ENCODE peak calls at places on chromosomes 5 and 9, in nine cellular contexts. M, U, R, T, E, J, K, X and P are unnamed samples.

GRCh38 chr5:17381926-17382325 is 116.1 kb upstream of the TAF11L2 start:
- DNase-seq in J (no peak), M (no peak), U (no peak), X (peak), R (no peak), T (no peak), E (peak), K (no peak), P (no peak)

GRCh38 chr9:74795803-74796202 is 91.9 kb downstream of the TRPM6 start:
- DNase-seq in U (no peak), J (no peak), X (no peak), T (no peak), E (no peak), K (no peak), M (no peak), R (no peak), P (no peak)

GRCh38 chr9:126939821-126940221 is 25.2 kb downstream of the RALGPS1 start:
- DNase-seq in T (no peak), E (no peak), R (no peak), X (no peak), J (no peak), K (no peak), M (no peak), U (peak), P (no peak)

GRCh38 chr9:123354806-123355508 is 1.0 kb upstream of the CRB2 start:
- DNase-seq in T (no peak), X (no peak), K (no peak), U (no peak), J (no peak), E (no peak), R (no peak), M (peak), P (no peak)

GRCh38 chr5:124956471-124957029 is 210.1 kb upstream of the ZNF608 start:
- DNase-seq in J (no peak), X (no peak), T (no peak), K (no peak), R (no peak), E (no peak), M (peak), U (no peak), P (no peak)

GRCh38 chr5:119031905-119032304 is 39.0 kb upstream of the DMXL1 start:
- DNase-seq in R (no peak), E (no peak), M (no peak), J (no peak), U (no peak), K (no peak), T (no peak), X (no peak), P (no peak)

GRCh38 chr5:157516016-157516415 is 56.0 kb downstream of the NIPAL4 start:
- DNase-seq in K (peak), R (no peak), J (no peak), U (no peak), X (no peak), M (no peak), T (no peak), E (no peak), P (peak)

GRCh38 chr5:163563880-163564279 is 58.5 kb downstream of the MAT2B start:
- DNase-seq in T (no peak), E (no peak), X (no peak), K (no peak), M (no peak), J (no peak), R (no peak), U (no peak), P (no peak)

GRCh38 chr5:173734716-173735115 is 118.3 kb upstream of the BOD1 start:
- DNase-seq in R (no peak), J (no peak), X (no peak), T (no peak), U (no peak), M (no peak), E (no peak), K (no peak), P (no peak)

GRCh38 chr9:127929044-127929979 is 1.3 kb downstream of the PIP5KL1 start:
- DNase-seq in R (no peak), E (no peak), T (no peak), U (no peak), X (no peak), K (no peak), J (no peak), M (no peak), P (no peak)

GRCh38 chr5:170179626-170180025 is 53.2 kb upstream of the C5orf58 start:
- DNase-seq in R (no peak), U (no peak), J (no peak), M (no peak), E (no peak), T (no peak), K (no peak), X (no peak), P (no peak)

GRCh38 chr5:112491257-112491656 is 72.2 kb upstream of the EPB41L4A start:
- DNase-seq in M (no peak), R (no peak), J (no peak), K (no peak), X (no peak), E (no peak), T (no peak), U (peak), P (no peak)

GRCh38 chr5:136026636-136027035 is 2.2 kb upstream of the TGFBI start:
- DNase-seq in R (no peak), X (no peak), T (no peak), J (no peak), K (no peak), U (no peak), E (no peak), M (no peak), P (no peak)

GRCh38 chr5:153744751-153745150 is 254.3 kb downstream of the GRIA1 start:
- DNase-seq in M (no peak), T (no peak), E (no peak), J (no peak), R (no peak), X (no peak), K (no peak), U (no peak), P (no peak)

GRCh38 chr5:78626009-78626571 is 22.5 kb downstream of the LHFPL2 start:
- DNase-seq in T (no peak), U (no peak), K (no peak), M (peak), R (no peak), X (no peak), J (no peak), E (peak), P (no peak)

GRCh38 chr5:119315516-119315949 is 40.3 kb upstream of the TNFAIP8 start:
- DNase-seq in T (no peak), U (peak), K (peak), R (no peak), E (no peak), M (peak), X (no peak), J (no peak), P (no peak)

GRCh38 chr5:125274211-125274610 is 527.8 kb upstream of the ZNF608 start:
- DNase-seq in T (no peak), X (no peak), E (no peak), R (no peak), K (no peak), J (no peak), M (no peak), U (no peak), P (no peak)

DNA sequence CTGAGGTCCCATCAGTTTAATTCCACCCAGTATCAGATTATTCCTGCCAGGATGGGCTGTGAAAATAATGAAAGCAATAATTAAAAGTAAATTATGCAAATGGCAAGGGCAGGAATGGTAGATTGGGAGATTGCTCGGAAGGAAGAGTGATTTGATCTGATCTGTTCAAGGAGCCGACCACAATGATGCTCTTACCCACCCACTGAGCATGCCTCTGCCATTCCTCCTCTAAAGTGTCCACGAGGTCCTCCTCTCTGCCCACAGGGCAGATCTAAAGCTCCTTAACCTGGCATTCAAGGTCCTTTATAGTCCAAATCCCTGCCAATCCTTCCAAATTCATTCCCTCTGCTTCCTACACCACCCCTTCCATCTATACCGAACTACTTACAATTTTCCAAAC is 147.8 kb downstream of the TTLL11 start:
- DNase-seq in R (no peak), J (no peak), U (no peak), T (no peak), E (no peak), M (no peak), X (no peak), K (no peak), P (no peak)
- H3K4me3 ChIP-seq in R (no peak), J (no peak), U (no peak), T (no peak), E (no peak), M (no peak), X (no peak), K (no peak), P (no peak)

GRCh38 chr9:120985759-120986353 is 59.3 kb upstream of the TRAF1 start:
- DNase-seq in T (no peak), K (peak), J (peak), X (no peak), E (no peak), M (no peak), U (peak), R (peak), P (peak)
- TF ChIP-seq CTCF in T (no peak), K (peak), J (peak), X (peak), E (peak), M (no peak), U (peak), R (peak), P (peak)

GRCh38 chr9:16268037-16269010 is 602.1 kb downstream of the BNC2 start:
- DNase-seq in T (no peak), U (no peak), R (no peak), M (peak), E (no peak), K (peak), J (no peak), X (no peak), P (peak)
- H3K4me3 ChIP-seq in T (no peak), U (no peak), R (no peak), M (no peak), E (peak), K (no peak), J (no peak), X (peak), P (no peak)

DNA sequence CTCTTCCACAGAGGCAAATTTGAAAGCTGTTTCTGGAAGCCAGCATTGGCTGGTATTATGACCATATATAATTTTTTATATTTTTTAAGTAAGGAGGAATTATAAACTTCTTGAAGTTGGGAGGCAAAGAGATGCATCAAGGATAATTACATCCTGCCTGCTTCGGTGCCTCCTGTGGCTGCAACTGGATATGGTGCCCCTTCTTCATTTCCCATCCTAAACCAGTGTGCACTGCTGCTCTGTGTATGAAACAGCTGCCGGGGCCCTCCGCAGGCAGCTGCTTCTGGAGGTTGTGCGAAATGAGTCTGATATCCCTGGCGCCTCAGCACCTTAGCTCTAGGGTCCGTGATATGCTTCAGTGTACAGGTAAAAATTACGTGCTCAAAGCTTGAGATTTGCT is 304.2 kb downstream of the ENC1 start:
- DNase-seq in E (no peak), X (no peak), J (no peak), K (no peak), T (no peak), R (no peak), M (no peak), U (no peak), P (no peak)
- TF ChIP-seq CTCF in E (no peak), X (no peak), J (peak), K (no peak), T (peak), R (peak), M (no peak), U (no peak), P (peak)

GRCh38 chr5:68333649-68334549 is 118.3 kb downstream of the PIK3R1 start:
- DNase-seq in J (peak), X (no peak), M (no peak), T (no peak), R (peak), K (peak), U (peak), E (no peak), P (peak)

GRCh38 chr5:68329554-68329953 is 114.0 kb downstream of the PIK3R1 start:
- DNase-seq in R (no peak), X (no peak), K (peak), E (no peak), J (no peak), U (no peak), T (no peak), M (no peak), P (no peak)

GRCh38 chr5:68330564-68330963 is 115.0 kb downstream of the PIK3R1 start:
- DNase-seq in X (no peak), K (no peak), R (no peak), E (no peak), M (no peak), U (no peak), J (no peak), T (no peak), P (no peak)

GRCh38 chr5:68332546-68332945 is 117.0 kb downstream of the PIK3R1 start:
- DNase-seq in M (no peak), K (peak), U (no peak), T (no peak), E (no peak), J (no peak), X (no peak), R (no peak), P (no peak)

DNA sequence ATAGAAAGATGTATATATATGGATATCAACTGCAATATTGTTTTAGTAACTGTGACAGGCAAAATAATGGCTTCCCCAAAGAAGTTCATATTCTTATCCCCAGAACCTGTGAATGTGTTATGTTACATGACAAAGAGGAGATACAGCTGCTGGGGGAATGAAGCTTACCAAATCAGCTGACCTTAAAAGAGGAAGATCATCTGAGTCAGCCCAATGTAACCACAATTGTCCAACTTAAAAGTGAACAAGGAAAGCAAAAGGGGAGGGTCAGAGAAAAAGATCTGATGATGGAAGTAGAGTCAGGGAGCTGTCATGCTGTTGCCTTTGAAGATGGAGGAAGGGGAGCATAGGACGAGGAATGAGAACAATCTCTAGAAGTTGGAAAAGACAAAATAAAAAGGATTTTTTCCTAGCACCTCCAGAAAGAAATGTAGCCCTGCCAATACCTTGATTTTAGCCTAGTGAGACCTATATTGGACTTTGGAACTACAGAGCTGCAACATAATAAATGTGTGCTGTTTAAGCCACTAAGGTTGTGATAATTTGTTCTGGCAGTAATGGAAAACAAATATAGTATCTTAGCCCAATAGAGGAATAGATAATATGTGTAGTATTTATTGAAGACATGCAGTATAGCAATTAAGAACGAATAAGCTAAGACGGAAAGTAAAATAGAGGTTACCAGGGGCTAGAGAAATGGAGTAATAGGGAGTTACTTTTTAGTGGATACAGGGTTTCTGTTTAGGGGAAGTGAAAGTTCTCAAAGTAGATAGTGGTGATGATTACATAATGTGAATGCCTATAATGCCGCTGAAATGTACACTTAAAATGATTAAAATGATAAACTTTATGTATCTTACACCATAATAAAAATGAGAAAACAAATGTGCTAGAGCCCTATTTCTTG is 115.9 kb downstream of the PIK3R1 start:
- DNase-seq in K (peak), T (no peak), R (no peak), J (no peak), E (no peak), X (no peak), U (no peak), M (no peak), P (no peak)
- H3K4me3 ChIP-seq in K (no peak), T (no peak), R (no peak), J (no peak), E (no peak), X (no peak), U (no peak), M (no peak), P (no peak)

GRCh38 chr9:109922617-109923260 is 142.7 kb downstream of the PALM2AKAP2 start:
- DNase-seq in R (no peak), E (no peak), M (no peak), J (peak), T (no peak), X (no peak), K (no peak), U (no peak), P (no peak)

GRCh38 chr9:109923371-109923770 is 143.4 kb downstream of the PALM2AKAP2 start:
- DNase-seq in T (no peak), M (no peak), U (no peak), K (no peak), J (no peak), E (no peak), R (no peak), X (no peak), P (no peak)

GRCh38 chr9:109925810-109926209 is 145.8 kb downstream of the PALM2AKAP2 start:
- DNase-seq in R (no peak), K (no peak), U (no peak), T (no peak), J (no peak), X (no peak), E (no peak), M (no peak), P (no peak)

GRCh38 chr9:109923826-109924225 is 143.8 kb downstream of the PALM2AKAP2 start:
- DNase-seq in T (no peak), U (no peak), J (no peak), X (no peak), M (no peak), E (no peak), K (no peak), R (no peak), P (no peak)

GRCh38 chr9:109926321-109926959 is 146.4 kb downstream of the PALM2AKAP2 start:
- DNase-seq in M (no peak), E (peak), X (no peak), R (no peak), K (no peak), T (no peak), U (no peak), J (no peak), P (no peak)
- TF ChIP-seq CTCF in M (no peak), E (no peak), X (no peak), R (no peak), K (no peak), T (no peak), U (no peak), J (no peak), P (no peak)

GRCh38 chr5:75685141-75685540 is 32.1 kb downstream of the POC5 start:
- DNase-seq in J (no peak), U (no peak), E (no peak), K (no peak), T (no peak), R (no peak), X (no peak), M (no peak), P (no peak)

GRCh38 chr5:75677607-75678006 is 39.6 kb downstream of the POC5 start:
- DNase-seq in J (no peak), M (no peak), T (no peak), K (peak), X (no peak), E (no peak), R (no peak), U (no peak), P (no peak)

GRCh38 chr5:75686480-75686879 is 30.8 kb downstream of the POC5 start:
- DNase-seq in M (no peak), T (no peak), K (no peak), R (no peak), X (no peak), U (no peak), J (no peak), E (no peak), P (no peak)

GRCh38 chr5:75678155-75678554 is 39.1 kb downstream of the POC5 start:
- DNase-seq in J (no peak), K (no peak), R (no peak), T (no peak), M (no peak), X (no peak), E (no peak), U (no peak), P (no peak)

GRCh38 chr5:75681125-75681830 is 36.0 kb downstream of the POC5 start:
- DNase-seq in U (peak), K (peak), R (peak), E (no peak), T (no peak), X (no peak), M (no peak), J (no peak), P (peak)
- H3K4me3 ChIP-seq in U (no peak), K (no peak), R (no peak), E (no peak), T (no peak), X (peak), M (no peak), J (peak), P (no peak)

DNA sequence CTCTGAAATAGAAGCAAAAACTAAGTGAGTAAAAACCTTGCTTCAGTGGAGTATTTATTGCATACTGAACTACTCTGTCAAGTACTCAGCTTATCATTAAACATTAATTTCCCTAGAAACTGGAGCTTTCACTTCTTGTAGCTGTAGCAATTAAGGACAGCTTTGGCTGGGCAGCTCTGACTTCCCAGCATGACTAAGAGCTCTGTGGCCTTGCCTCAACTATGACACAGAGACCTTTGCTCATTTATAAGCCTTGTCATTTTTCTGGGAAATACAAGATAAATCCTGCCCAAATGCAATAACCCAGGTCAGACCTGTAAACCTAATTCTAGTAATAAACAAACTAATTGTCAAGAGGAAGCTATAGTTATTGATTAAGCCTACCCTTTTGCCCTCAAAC is 65.4 kb upstream of the STK32A start:
- DNase-seq in X (no peak), E (no peak), J (peak), K (peak), R (peak), U (no peak), M (no peak), T (no peak), P (no peak)
- TF ChIP-seq CTCF in X (no peak), E (no peak), J (no peak), K (no peak), R (no peak), U (no peak), M (no peak), T (no peak), P (no peak)